ENCODE peak calls at places on chromosomes 4 and X, in seven cellular contexts. Q, G, W, T, B, A and J are unnamed samples. For H3K4me1, the result is how much of the 10 kb centered on the place peaks cover.

GRCh38 chr4:26281876-26282275 is 38.9 kb upstream of the RBPJ start:
- DNase-seq in A (peak), T (peak), B (no peak), G (no peak), Q (no peak), W (no peak), J (no peak)

GRCh38 chr4:1763550-1764080 is 29.5 kb upstream of the FGFR3 start:
- DNase-seq in G (peak), W (no peak), Q (no peak), B (peak), A (peak), T (peak), J (no peak)

GRCh38 chr4:90842960-90843359 is 715.8 kb downstream of the CCSER1 start:
- DNase-seq in W (no peak), G (no peak), B (no peak), Q (no peak), T (no peak), A (no peak), J (no peak)

GRCh38 chr4:8039290-8039689 is 99.6 kb upstream of the AFAP1 start:
- DNase-seq in W (no peak), G (no peak), B (no peak), T (no peak), A (no peak), Q (no peak), J (no peak)

GRCh38 chr4:1400191-1400805 is 5.9 kb downstream of the NKX1-1 start:
- DNase-seq in W (peak), B (peak), Q (no peak), T (no peak), A (no peak), G (no peak), J (no peak)

GRCh38 chr4:154503598-154503997 is 12.0 kb upstream of the DCHS2 start:
- DNase-seq in A (peak), B (no peak), Q (no peak), W (no peak), T (peak), G (peak), J (no peak)

GRCh38 chr4:48329193-48329592 is 12.1 kb upstream of the SLAIN2 start:
- DNase-seq in W (no peak), A (no peak), B (no peak), Q (no peak), T (no peak), G (no peak), J (no peak)

GRCh38 chrX:132045456-132045855 is 22.4 kb downstream of the STK26 start:
- DNase-seq in W (no peak), T (no peak), G (peak), A (no peak), Q (no peak), B (no peak), J (no peak)

GRCh38 chr4:142351958-142352357 is 494.1 kb downstream of the INPP4B start:
- DNase-seq in A (no peak), Q (no peak), B (no peak), G (no peak), W (no peak), T (no peak), J (no peak)

GRCh38 chr4:53478671-53479456 is 101.4 kb downstream of the FIP1L1 start:
- DNase-seq in A (peak), Q (no peak), T (peak), G (peak), B (no peak), W (no peak), J (no peak)

GRCh38 chrX:95764972-95765451 is 919.6 kb upstream of the DIAPH2 start:
- DNase-seq in G (peak), Q (no peak), B (no peak), T (peak), A (peak), W (no peak), J (no peak)

GRCh38 chrX:15165832-15166231 is 104.1 kb downstream of the ASB9 start:
- DNase-seq in G (no peak), Q (no peak), T (no peak), W (no peak), B (no peak), A (no peak), J (no peak)

GRCh38 chr4:24659241-24659961 is 75.0 kb upstream of the DHX15 start:
- DNase-seq in T (peak), G (peak), Q (no peak), B (no peak), A (no peak), W (no peak), J (no peak)

GRCh38 chr4:54879576-54879975 is 221.8 kb downstream of the KIT start:
- DNase-seq in T (peak), B (no peak), W (no peak), Q (no peak), G (peak), A (peak), J (no peak)

GRCh38 chr4:28241021-28241420 is 1380.4 kb downstream of the STIM2 start:
- DNase-seq in A (no peak), T (peak), B (no peak), Q (no peak), W (no peak), G (no peak), J (no peak)

GRCh38 chr4:112316333-112316732 is 19.2 kb downstream of the ALPK1 start:
- DNase-seq in Q (no peak), T (no peak), B (no peak), G (no peak), A (no peak), W (no peak), J (no peak)
- H3K4me1 ChIP-seq in Q (under half), T (under half), B (under half), G (under half), A (under half), W (under half), J (under half)

GRCh38 chr4:40990202-40990898 is 224.0 kb downstream of the APBB2 start:
- DNase-seq in W (no peak), G (peak), T (peak), A (peak), B (no peak), Q (no peak), J (no peak)

GRCh38 chr4:40990899-40991265 is 223.5 kb downstream of the APBB2 start:
- DNase-seq in G (no peak), W (no peak), B (no peak), Q (no peak), A (peak), T (no peak), J (no peak)

GRCh38 chr4:40986375-40986774 is 228.0 kb downstream of the APBB2 start:
- DNase-seq in A (no peak), Q (no peak), G (peak), T (peak), W (no peak), B (no peak), J (no peak)

GRCh38 chr4:40984051-40984450 is 230.3 kb downstream of the APBB2 start:
- DNase-seq in T (peak), G (no peak), B (no peak), Q (no peak), W (no peak), A (peak), J (no peak)

DNA sequence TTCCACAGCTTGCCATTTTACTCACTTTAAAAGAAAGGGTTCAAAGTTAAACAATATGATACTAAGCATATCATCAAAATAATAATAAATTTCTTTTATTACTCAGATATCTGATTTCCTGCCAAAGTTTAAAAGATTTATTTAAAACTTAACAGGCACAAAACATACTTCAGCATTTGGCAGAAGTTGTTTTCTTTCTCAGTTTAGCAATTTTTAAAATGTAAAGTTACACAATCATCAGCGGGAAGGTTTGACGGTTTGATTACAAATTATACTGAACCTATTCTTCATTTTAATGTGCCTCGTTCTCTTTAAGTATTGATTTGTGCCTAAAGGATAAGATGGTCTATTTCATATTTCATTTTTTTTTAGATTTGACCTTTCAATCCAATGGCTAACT is 227.2 kb downstream of the APBB2 start:
- DNase-seq in Q (no peak), T (no peak), G (no peak), A (no peak), W (no peak), B (no peak), J (no peak)
- H3K27ac ChIP-seq in Q (no peak), T (no peak), G (no peak), A (no peak), W (no peak), B (no peak), J (no peak)

GRCh38 chrX:47649781-47650163 is 591 bp downstream of the ELK1 start:
- DNase-seq in Q (no peak), B (no peak), T (no peak), G (no peak), W (no peak), A (no peak), J (no peak)

GRCh38 chrX:47651043-47651905 is 911 bp upstream of the ELK1 start:
- DNase-seq in A (no peak), T (no peak), W (no peak), G (no peak), Q (no peak), B (no peak), J (no peak)

GRCh38 chrX:47650164-47651042 is at the start of gene ELK1:
- DNase-seq in G (peak), B (peak), Q (peak), A (peak), W (peak), T (peak), J (peak)

GRCh38 chrX:47648376-47648775 is 2.0 kb downstream of the ELK1 start:
- DNase-seq in W (no peak), A (peak), T (peak), G (peak), Q (no peak), B (no peak), J (no peak)

DNA sequence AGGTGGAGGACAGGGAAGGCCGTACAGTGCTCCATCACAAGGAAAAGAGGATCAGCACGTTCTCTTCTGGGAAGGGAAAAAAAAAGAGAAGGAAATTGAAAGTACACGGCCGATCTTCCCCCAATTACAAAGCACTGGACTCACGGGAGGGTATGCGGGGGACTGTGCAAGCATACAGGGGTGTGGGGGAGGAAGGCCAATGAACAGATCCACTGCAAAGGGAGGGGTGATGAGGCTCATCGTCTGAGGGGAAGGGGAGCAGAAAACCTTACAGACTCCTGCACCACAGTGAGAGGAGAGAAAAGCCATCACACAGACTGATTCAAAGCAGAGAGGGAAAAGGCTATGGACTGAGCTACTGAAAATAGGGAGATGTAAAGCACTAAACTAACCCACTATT is 1.1 kb downstream of the ELK1 start:
- DNase-seq in G (peak), B (no peak), T (no peak), A (no peak), W (no peak), Q (no peak), J (no peak)
- H3K4me3 ChIP-seq in G (peak), B (no peak), T (peak), A (peak), W (peak), Q (peak), J (peak)

GRCh38 chr4:169266081-169266480 is 4.7 kb downstream of the SH3RF1 start:
- DNase-seq in Q (no peak), T (no peak), W (no peak), G (peak), B (no peak), A (no peak), J (no peak)
- H3K4me1 ChIP-seq in Q (under half), T (under half), W (under half), G (under half), B (under half), A (under half), J (under half)

GRCh38 chr4:158775091-158775651 is 6.3 kb downstream of the FNIP2 start:
- DNase-seq in Q (no peak), W (no peak), B (no peak), A (peak), G (peak), T (peak), J (no peak)
- H3K27ac ChIP-seq in Q (no peak), W (no peak), B (no peak), A (peak), G (no peak), T (peak), J (no peak)